ENCODE peak calls at places on chromosome 19, in four cellular contexts. U, I, M and Y are unnamed samples.

GRCh38 chr19:18333680-18334079 is 6.7 kb upstream of the PGPEP1 start:
- DNase-seq in U (no peak), I (no peak), M (no peak), Y (peak; percentile 94)

GRCh38 chr19:43751466-43752220 is 3.1 kb downstream of the SMG9 start:
- DNase-seq in U (peak; percentile 75), I (no peak), M (no peak), Y (no peak)

GRCh38 chr19:46427518-46427917 is 1.2 kb downstream of the PNMA8C start:
- DNase-seq in U (no peak), I (no peak), M (no peak), Y (no peak)

GRCh38 chr19:37361994-37362393 is 8.9 kb upstream of the ZNF527 start:
- DNase-seq in U (peak; percentile 36), I (no peak), M (no peak), Y (no peak)

GRCh38 chr19:46283771-46284170 is 13.1 kb upstream of the HIF3A start:
- DNase-seq in U (no peak), I (no peak), M (no peak), Y (no peak)

GRCh38 chr19:17681505-17682125 is 6.5 kb downstream of the UNC13A start:
- DNase-seq in U (peak; percentile 34), I (peak; percentile 85), M (peak; percentile 77), Y (no peak)

GRCh38 chr19:38831142-38831605 is 420 bp downstream of the ECH1 start:
- DNase-seq in U (peak; percentile 96), I (peak; percentile 57), M (peak; percentile 80), Y (peak; percentile 96)

GRCh38 chr19:18879579-18880373 is 16.2 kb downstream of the CERS1 start:
- DNase-seq in U (no peak), I (peak; percentile 90), M (no peak), Y (peak; percentile 33)

GRCh38 chr19:1449467-1450442 is at the start of gene APC2:
- DNase-seq in U (no peak), I (peak; percentile 95), M (peak; percentile 49), Y (no peak)

GRCh38 chr19:5059191-5059579 is 90.3 kb downstream of the KDM4B start:
- DNase-seq in U (no peak), I (no peak), M (no peak), Y (no peak)

GRCh38 chr19:51760811-51761356 is at the start of gene FPR2:
- DNase-seq in U (no peak), I (peak; percentile 41), M (no peak), Y (no peak)
- H3K4me3 ChIP-seq in U (no peak within 1 kb of the TSS), I (no peak within 1 kb of the TSS), M (no peak within 1 kb of the TSS), Y (no peak within 1 kb of the TSS)

GRCh38 chr19:16153582-16154336 is 10.3 kb downstream of the HSH2D start:
- DNase-seq in U (no peak), I (peak; percentile 88), M (peak; percentile 24), Y (no peak)
- H4K20me1 ChIP-seq in U (no peaks in the 10 kb centered on the region), I (no peaks in the 10 kb centered on the region), M (no peaks in the 10 kb centered on the region), Y (no peaks in the 10 kb centered on the region)

GRCh38 chr19:45076029-45076850 is at the start of gene ZNF296:
- DNase-seq in U (no peak), I (peak; percentile 92), M (peak; percentile 90), Y (peak; percentile 90)

GRCh38 chr19:45078390-45079062 is 534 bp upstream of the GEMIN7 start:
- DNase-seq in U (no peak), I (no peak), M (no peak), Y (no peak)

GRCh38 chr19:45074744-45075143 is 1.5 kb downstream of the ZNF296 start:
- DNase-seq in U (no peak), I (peak; percentile 62), M (no peak), Y (no peak)

GRCh38 chr19:45076851-45077730 is 813 bp upstream of the ZNF296 start:
- DNase-seq in U (no peak), I (peak; percentile 75), M (no peak), Y (no peak)

DNA sequence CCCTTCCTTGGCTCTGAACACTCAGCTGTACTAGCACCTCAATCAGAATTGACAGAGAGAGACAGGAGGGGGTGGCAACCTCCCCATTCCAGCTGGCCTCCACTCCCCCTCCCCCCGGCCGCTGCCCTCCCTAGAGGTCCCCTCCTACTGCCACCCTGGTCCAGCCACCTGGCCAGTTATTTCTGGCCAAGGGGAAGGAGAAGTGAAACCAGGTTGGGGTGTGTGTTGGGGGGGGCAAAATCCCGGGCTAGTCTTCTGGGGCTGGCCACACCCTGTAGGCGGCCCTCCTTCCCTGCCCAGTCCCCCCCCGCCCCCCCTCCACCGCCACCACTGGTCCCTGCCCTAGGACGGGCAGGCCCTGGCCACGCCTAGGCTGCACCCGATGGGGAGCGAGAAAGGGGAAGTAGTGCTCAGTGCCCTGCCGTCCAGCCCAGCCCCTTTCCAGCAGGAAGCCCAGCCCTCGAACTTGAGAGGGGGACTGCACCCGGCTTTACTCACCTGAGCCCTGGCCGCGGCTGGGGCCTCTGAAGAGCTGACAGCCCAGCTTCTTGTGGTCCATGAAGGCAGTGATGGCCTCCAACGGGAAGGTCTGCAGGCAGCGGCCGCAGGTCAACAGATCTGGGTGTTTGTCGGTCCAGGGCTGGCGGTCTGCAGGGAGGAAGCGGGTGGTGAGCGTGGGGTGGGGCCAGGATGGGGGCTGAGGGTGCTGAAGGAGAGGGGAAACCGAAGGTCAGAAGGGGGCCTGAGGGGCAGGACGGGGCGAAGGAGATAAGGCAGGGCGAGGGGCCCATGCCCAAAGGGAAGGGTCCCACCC is 856 bp downstream of the ZNF296 start:
- DNase-seq in U (no peak), I (peak; percentile 88), M (peak; percentile 77), Y (peak; percentile 82)
- TF ChIP-seq EZH2 in U (no peak), I (no peak), M (no peak), Y (no peak)

GRCh38 chr19:7506385-7507328 is 9.2 kb upstream of the ZNF358 start:
- DNase-seq in U (peak; percentile 68), I (peak; percentile 100), M (peak; percentile 64), Y (peak; percentile 98)
- H3K4me3 ChIP-seq in U (no peak overlapping the region), I (peak overlapping the region; percentile 35), M (no peak overlapping the region), Y (no peak overlapping the region)

DNA sequence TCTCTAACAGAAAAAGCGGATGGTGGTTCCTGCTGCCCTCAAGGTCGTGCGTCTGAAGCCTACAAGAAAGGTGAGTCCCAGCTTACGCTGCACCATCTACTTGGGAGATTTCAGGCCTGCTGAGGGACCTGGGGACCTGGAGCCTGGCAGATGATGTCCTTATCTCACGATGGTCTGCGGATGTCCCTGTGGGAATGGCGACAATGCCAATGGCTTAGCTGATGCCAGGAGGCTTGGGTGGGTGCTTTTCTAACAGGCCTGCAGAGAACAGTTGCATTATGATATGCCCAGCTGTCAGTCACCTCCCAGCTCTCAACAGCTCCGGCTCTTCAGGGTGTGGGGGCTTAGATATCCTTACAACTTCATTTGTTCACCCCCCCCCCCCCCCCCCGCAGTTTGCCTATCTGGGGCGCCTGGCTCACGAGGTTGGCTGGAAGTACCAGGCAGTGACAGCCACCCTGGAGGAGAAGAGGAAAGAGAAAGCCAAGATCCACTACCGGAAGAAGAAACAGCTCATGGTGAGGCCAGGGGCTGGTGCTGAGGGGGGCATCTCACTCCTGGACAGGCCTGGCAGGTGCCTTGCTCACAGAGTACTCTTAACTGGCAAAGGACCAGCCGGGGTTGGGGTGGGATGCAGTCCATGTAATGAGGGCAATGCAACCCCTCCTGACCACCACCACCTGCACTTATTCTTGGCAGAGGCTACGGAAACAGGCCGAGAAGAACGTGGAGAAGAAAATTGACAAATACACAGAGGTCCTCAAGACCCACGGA is 3.8 kb downstream of the RPL13A start:
- DNase-seq in U (no peak), I (no peak), M (no peak), Y (no peak)
- H4K20me1 ChIP-seq in U (peaks cover 55% of the 10 kb centered on the region), I (peaks cover 23% of the 10 kb centered on the region), M (peaks cover 33% of the 10 kb centered on the region), Y (peaks cover 52% of the 10 kb centered on the region)

GRCh38 chr19:47467914-47468313 is 3.8 kb downstream of the SLC8A2 start:
- DNase-seq in U (no peak), I (peak; percentile 51), M (no peak), Y (no peak)

GRCh38 chr19:47469719-47470118 is 2.0 kb downstream of the SLC8A2 start:
- DNase-seq in U (no peak), I (no peak), M (no peak), Y (no peak)

GRCh38 chr19:47470447-47471195 is 1.1 kb downstream of the SLC8A2 start:
- DNase-seq in U (no peak), I (no peak), M (no peak), Y (no peak)

GRCh38 chr19:47471381-47471732 is 336 bp downstream of the SLC8A2 start:
- DNase-seq in U (no peak), I (no peak), M (no peak), Y (no peak)

DNA sequence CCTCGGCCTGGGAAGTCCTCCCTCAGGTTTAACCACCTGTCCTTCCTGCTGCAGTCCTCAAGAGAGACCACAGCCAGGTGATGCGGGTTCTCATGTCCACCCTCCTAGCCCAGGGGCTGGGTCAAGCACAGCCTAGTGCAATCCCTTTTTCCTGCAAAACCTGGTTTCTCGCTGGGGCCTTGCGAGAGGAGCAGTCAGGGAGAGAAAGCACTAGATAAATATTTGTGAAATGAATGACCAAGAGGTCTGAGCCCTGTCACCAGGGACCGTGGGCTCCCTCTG is 2.3 kb downstream of the SLC8A2 start:
- DNase-seq in U (no peak), I (no peak), M (no peak), Y (no peak)
- TF ChIP-seq EZH2 in U (peak; percentile 35), I (no peak), M (no peak), Y (no peak)

GRCh38 chr19:32307591-32307990 is 37.8 kb upstream of the ZNF507 start:
- DNase-seq in U (no peak), I (no peak), M (no peak), Y (no peak)
- H3K4me3 ChIP-seq in U (no peak overlapping the region), I (no peak overlapping the region), M (no peak overlapping the region), Y (no peak overlapping the region)

DNA sequence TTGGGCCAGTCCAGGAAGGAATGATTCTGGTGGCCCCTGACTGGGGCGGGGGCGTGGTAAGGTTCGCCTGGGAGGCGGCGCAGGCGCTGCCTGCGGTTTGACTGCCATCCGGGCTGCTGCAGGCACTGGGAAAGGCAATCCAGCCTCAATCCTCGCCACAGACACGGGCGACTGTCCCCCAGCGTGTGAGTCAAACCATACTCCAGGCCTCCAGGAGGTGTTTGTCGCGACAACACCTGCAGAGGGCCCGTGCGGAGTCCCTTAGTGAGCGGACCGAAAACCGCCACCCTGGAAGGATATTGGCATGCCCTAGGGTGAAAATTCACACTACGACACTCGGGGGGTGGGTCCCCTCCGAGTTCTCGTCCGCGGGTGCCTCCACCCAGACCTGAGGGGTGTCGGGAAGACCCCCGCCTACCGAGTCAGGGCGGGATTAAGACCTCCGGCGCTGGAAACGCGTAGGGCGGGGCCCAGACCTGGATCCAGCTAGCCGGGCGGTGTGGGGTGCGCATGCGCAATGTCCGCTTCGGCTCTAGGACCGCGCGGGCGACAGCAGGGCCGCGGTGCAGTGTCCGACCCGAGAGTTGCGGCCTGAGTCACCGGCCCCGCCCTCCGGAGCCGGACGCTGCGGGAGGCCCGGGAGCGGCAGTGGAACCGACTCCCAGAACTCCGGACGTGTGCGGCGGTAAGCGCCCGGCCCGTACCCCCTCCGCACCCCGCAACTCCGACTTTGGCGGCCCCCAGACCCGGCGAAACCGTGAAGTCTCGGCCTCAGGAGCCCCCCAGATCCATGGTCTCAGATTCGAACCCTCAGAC is at the start of gene CAPNS1:
- DNase-seq in U (peak; percentile 79), I (peak; percentile 98), M (peak; percentile 99), Y (peak; percentile 86)
- H4K20me1 ChIP-seq in U (peaks cover 25% of the 10 kb centered on the region), I (no peaks in the 10 kb centered on the region), M (peaks cover 9% of the 10 kb centered on the region), Y (peaks cover 23% of the 10 kb centered on the region)